ENCODE peak calls at places on chromosomes 2 and 18, in five cellular contexts. F, X, P, Z and L are unnamed samples.

GRCh38 chr18:49024808-49025361 is 74.1 kb upstream of the SMAD7 start:
- DNase-seq in F (no peak), Z (no peak), X (no peak), P (no peak), L (no peak)

GRCh38 chr2:84194906-84195644 is 264.0 kb downstream of the SUCLG1 start:
- DNase-seq in Z (no peak), F (no peak), P (no peak), X (no peak), L (no peak)

GRCh38 chr18:68763082-68763481 is 34.8 kb upstream of the CCDC102B start:
- DNase-seq in X (no peak), Z (no peak), P (no peak), F (peak), L (no peak)

GRCh38 chr2:85250045-85250444 is 77.7 kb downstream of the TGOLN2 start:
- DNase-seq in X (no peak), P (no peak), F (no peak), Z (no peak), L (no peak)

GRCh38 chr2:233290446-233290845 is 17.2 kb upstream of the SAG start:
- DNase-seq in Z (no peak), X (no peak), F (no peak), P (no peak), L (no peak)

GRCh38 chr2:141554810-141555209 is 576.0 kb downstream of the LRP1B start:
- DNase-seq in F (peak), X (peak), Z (peak), P (no peak), L (peak)

GRCh38 chr2:236667526-236667925 is 97.9 kb downstream of the ACKR3 start:
- DNase-seq in X (no peak), P (no peak), F (no peak), Z (no peak), L (no peak)

GRCh38 chr2:133497261-133497893 is 70.9 kb downstream of the NCKAP5 start:
- DNase-seq in P (no peak), Z (no peak), X (no peak), F (no peak), L (no peak)

GRCh38 chr18:75548353-75548752 is 120.8 kb upstream of the SMIM21 start:
- DNase-seq in X (no peak), P (no peak), F (no peak), Z (no peak), L (no peak)

DNA sequence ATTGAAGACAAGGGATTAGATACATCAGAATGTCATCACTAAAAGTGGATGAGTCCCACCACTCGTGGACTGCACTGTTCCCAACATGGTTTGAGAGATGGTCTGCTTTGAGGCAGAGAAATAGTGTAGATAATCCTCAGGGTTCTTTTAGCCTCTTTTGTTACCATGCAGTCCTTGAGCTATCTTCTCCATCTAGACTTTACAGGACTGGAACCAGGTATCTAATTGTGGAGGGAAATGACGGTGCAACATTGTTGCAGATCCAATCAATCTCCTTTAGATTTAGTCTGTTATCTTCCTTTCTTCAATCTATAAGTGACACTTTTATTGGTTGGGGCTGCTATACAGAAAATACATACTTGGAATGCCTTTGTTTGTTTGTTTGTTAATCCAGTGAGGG is 183.8 kb upstream of the CWC22 start:
- DNase-seq in P (no peak), X (no peak), F (no peak), Z (no peak), L (no peak)
- TF ChIP-seq CTCF in P (no peak), X (no peak), F (no peak), Z (no peak), L (no peak)

DNA sequence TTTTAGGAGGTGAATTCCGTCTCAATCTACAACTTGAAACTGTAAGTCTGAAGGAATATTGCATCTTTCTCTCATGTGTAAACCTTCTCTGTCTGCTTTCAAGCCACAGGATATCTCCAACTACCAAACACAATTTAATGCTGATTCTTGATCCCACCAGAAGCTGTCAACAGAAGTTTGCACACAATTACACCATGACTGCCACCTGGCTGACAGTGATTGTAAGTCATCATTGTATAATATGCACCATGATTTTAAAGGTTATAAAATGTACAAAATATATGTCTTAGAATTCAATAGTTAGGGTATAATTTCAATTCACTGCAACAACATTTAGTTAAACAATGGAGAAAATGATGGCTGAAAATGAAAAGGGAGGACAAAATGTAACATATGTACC is 18.4 kb downstream of the PREPL start:
- DNase-seq in F (no peak), P (no peak), Z (peak), X (no peak), L (no peak)
- TF ChIP-seq CTCF in F (peak), P (peak), Z (peak), X (no peak), L (peak)

GRCh38 chr2:113963965-113964364 is 74.1 kb downstream of the ACTR3 start:
- DNase-seq in F (no peak), P (no peak), X (no peak), Z (no peak), L (no peak)
- TF ChIP-seq CTCF in F (no peak), P (no peak), X (peak), Z (no peak), L (no peak)

DNA sequence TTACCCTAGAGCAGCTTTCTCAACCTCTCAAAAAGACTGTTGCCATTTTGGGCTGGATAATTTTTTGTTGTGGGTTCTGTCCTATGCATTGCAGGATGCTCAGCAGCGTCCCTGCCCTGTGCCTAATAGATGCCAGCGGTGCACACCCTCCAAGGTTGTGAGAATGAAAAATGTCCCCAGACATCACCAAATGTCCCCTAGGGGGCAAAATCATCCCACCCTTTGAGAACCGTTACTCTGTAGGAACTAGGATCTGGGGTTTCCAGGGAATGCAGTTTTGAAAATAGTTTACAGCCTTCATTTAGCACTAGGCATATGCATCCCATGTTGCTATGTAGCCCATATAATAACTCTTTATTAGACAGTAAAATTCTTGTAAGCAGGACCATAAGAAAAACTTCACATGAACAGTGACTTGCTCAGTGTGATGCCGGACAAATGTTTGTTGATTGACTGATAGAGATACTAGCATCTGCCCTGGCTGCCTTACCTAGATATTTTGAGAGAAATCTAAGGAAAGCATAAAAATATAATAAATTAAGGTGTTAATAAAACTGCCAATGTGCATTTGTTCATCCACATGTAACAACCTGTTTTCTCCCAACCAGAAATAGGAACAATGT is 79.2 kb upstream of the EPC2 start:
- DNase-seq in F (no peak), X (no peak), P (no peak), Z (no peak), L (no peak)
- TF ChIP-seq CTCF in F (peak), X (peak), P (peak), Z (peak), L (no peak)

GRCh38 chr2:178194600-178195389 is 483 bp downstream of the OSBPL6 start:
- DNase-seq in P (no peak), X (no peak), F (peak), Z (no peak), L (peak)
- TF ChIP-seq CTCF in P (no peak), X (no peak), F (no peak), Z (no peak), L (no peak)

DNA sequence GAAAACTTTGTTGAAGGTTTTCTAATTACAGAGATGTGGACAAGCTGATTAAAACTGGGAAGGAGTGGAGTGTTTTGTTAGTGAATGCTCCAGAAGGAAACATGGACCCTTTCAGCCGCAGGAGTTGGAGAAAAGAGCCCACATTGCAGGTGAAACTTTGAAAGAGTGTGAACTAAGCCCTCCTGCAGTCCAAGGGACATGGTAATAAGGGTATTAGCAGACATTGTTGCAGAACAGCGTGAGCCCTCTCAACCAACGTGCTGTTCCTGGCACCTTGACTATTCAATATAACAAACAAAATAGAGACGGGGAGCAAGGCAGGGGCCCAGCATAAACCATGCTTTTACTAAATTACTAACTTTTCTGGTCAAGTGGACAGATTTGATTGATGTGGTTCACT is 122.7 kb downstream of the EPHA4 start:
- DNase-seq in F (no peak), Z (no peak), X (no peak), P (no peak), L (no peak)
- TF ChIP-seq CTCF in F (no peak), Z (no peak), X (no peak), P (no peak), L (no peak)

GRCh38 chr2:1219901-1220691 is 193.2 kb upstream of the TPO start:
- DNase-seq in X (no peak), F (peak), Z (no peak), P (no peak), L (no peak)
- TF ChIP-seq CTCF in X (no peak), F (no peak), Z (no peak), P (no peak), L (no peak)